ENCODE peak calls at places on chromosomes 13 and 19, in eight cellular contexts. One of them, this sample, is unnamed.

GRCh38 chr13:50589139-50589538 is 254.4 kb downstream of the DLEU7 start:
- DNase-seq in fibroblast of the conjunctiva: peak
- DNase-seq in NCI-H1436 treated with DMSO at 0.1 percent for 48 hours: no peak
- DNase-seq in stimulated activated CD4-positive, alpha-beta T cell treated with anti-CD3 and anti-CD28 coated beads, Interleukin-1b, Interleukin-23, amount 100 ng/mL, for 1 hour: no peak
- DNase-seq in effector memory CD4-positive, alpha-beta T cell: no peak
- DNase-seq in MV-4-11: peak
- DNase-seq in tibial nerve: no peak
- DNase-seq in fibroblast of pulmonary artery: peak
- DNase-seq in this sample: peak

GRCh38 chr13:112447761-112448603 is 71.8 kb downstream of the SPACA7 start:
- DNase-seq in fibroblast of the conjunctiva: no peak
- DNase-seq in NCI-H1436 treated with DMSO at 0.1 percent for 48 hours: no peak
- DNase-seq in stimulated activated CD4-positive, alpha-beta T cell treated with anti-CD3 and anti-CD28 coated beads, Interleukin-1b, Interleukin-23, amount 100 ng/mL, for 1 hour: no peak
- DNase-seq in effector memory CD4-positive, alpha-beta T cell: no peak
- DNase-seq in MV-4-11: no peak
- DNase-seq in tibial nerve: no peak
- DNase-seq in fibroblast of pulmonary artery: no peak
- DNase-seq in this sample: no peak

GRCh38 chr13:65597839-65598818 is 1632.0 kb downstream of the PCDH9 start:
- DNase-seq in fibroblast of the conjunctiva: peak
- DNase-seq in NCI-H1436 treated with DMSO at 0.1 percent for 48 hours: no peak
- DNase-seq in stimulated activated CD4-positive, alpha-beta T cell treated with anti-CD3 and anti-CD28 coated beads, Interleukin-1b, Interleukin-23, amount 100 ng/mL, for 1 hour: no peak
- DNase-seq in effector memory CD4-positive, alpha-beta T cell: no peak
- DNase-seq in MV-4-11: no peak
- DNase-seq in tibial nerve: no peak
- DNase-seq in fibroblast of pulmonary artery: peak
- DNase-seq in this sample: peak

GRCh38 chr13:51923983-51924539 is 62.3 kb downstream of the CCDC70 start:
- DNase-seq in fibroblast of the conjunctiva: no peak
- DNase-seq in NCI-H1436 treated with DMSO at 0.1 percent for 48 hours: no peak
- DNase-seq in stimulated activated CD4-positive, alpha-beta T cell treated with anti-CD3 and anti-CD28 coated beads, Interleukin-1b, Interleukin-23, amount 100 ng/mL, for 1 hour: no peak
- DNase-seq in effector memory CD4-positive, alpha-beta T cell: no peak
- DNase-seq in MV-4-11: no peak
- DNase-seq in tibial nerve: no peak
- DNase-seq in fibroblast of pulmonary artery: no peak
- DNase-seq in this sample: no peak

GRCh38 chr13:98275711-98276171 is 98.7 kb upstream of the RNF113B start:
- DNase-seq in fibroblast of the conjunctiva: no peak
- DNase-seq in NCI-H1436 treated with DMSO at 0.1 percent for 48 hours: no peak
- DNase-seq in stimulated activated CD4-positive, alpha-beta T cell treated with anti-CD3 and anti-CD28 coated beads, Interleukin-1b, Interleukin-23, amount 100 ng/mL, for 1 hour: no peak
- DNase-seq in effector memory CD4-positive, alpha-beta T cell: no peak
- DNase-seq in MV-4-11: no peak
- DNase-seq in tibial nerve: no peak
- DNase-seq in fibroblast of pulmonary artery: no peak
- DNase-seq in this sample: no peak

GRCh38 chr19:15195381-15195964 is 5.3 kb downstream of the NOTCH3 start:
- DNase-seq in fibroblast of the conjunctiva: no peak
- DNase-seq in NCI-H1436 treated with DMSO at 0.1 percent for 48 hours: peak
- DNase-seq in stimulated activated CD4-positive, alpha-beta T cell treated with anti-CD3 and anti-CD28 coated beads, Interleukin-1b, Interleukin-23, amount 100 ng/mL, for 1 hour: no peak
- DNase-seq in effector memory CD4-positive, alpha-beta T cell: no peak
- DNase-seq in MV-4-11: peak
- DNase-seq in tibial nerve: no peak
- DNase-seq in fibroblast of pulmonary artery: peak
- DNase-seq in this sample: peak

GRCh38 chr19:15673176-15673654 is 328 bp downstream of the CYP4F12 start:
- DNase-seq in fibroblast of the conjunctiva: no peak
- DNase-seq in NCI-H1436 treated with DMSO at 0.1 percent for 48 hours: no peak
- DNase-seq in stimulated activated CD4-positive, alpha-beta T cell treated with anti-CD3 and anti-CD28 coated beads, Interleukin-1b, Interleukin-23, amount 100 ng/mL, for 1 hour: no peak
- DNase-seq in effector memory CD4-positive, alpha-beta T cell: no peak
- DNase-seq in MV-4-11: no peak
- DNase-seq in tibial nerve: no peak
- DNase-seq in fibroblast of pulmonary artery: no peak
- DNase-seq in this sample: no peak

GRCh38 chr19:48102870-48103751 is 7.5 kb downstream of the PLA2G4C start:
- DNase-seq in fibroblast of the conjunctiva: no peak
- DNase-seq in NCI-H1436 treated with DMSO at 0.1 percent for 48 hours: no peak
- DNase-seq in stimulated activated CD4-positive, alpha-beta T cell treated with anti-CD3 and anti-CD28 coated beads, Interleukin-1b, Interleukin-23, amount 100 ng/mL, for 1 hour: no peak
- DNase-seq in effector memory CD4-positive, alpha-beta T cell: peak
- DNase-seq in MV-4-11: peak
- DNase-seq in tibial nerve: no peak
- DNase-seq in fibroblast of pulmonary artery: peak
- DNase-seq in this sample: peak

GRCh38 chr13:96279904-96280303 is 190.0 kb downstream of the HS6ST3 start:
- DNase-seq in fibroblast of the conjunctiva: no peak
- DNase-seq in NCI-H1436 treated with DMSO at 0.1 percent for 48 hours: peak
- DNase-seq in stimulated activated CD4-positive, alpha-beta T cell treated with anti-CD3 and anti-CD28 coated beads, Interleukin-1b, Interleukin-23, amount 100 ng/mL, for 1 hour: no peak
- DNase-seq in effector memory CD4-positive, alpha-beta T cell: no peak
- DNase-seq in MV-4-11: no peak
- DNase-seq in tibial nerve: no peak
- DNase-seq in fibroblast of pulmonary artery: no peak
- DNase-seq in this sample: no peak

GRCh38 chr13:47813683-47814082 is 187.4 kb downstream of the SUCLA2 start:
- DNase-seq in fibroblast of the conjunctiva: no peak
- DNase-seq in NCI-H1436 treated with DMSO at 0.1 percent for 48 hours: no peak
- DNase-seq in stimulated activated CD4-positive, alpha-beta T cell treated with anti-CD3 and anti-CD28 coated beads, Interleukin-1b, Interleukin-23, amount 100 ng/mL, for 1 hour: no peak
- DNase-seq in effector memory CD4-positive, alpha-beta T cell: no peak
- DNase-seq in MV-4-11: no peak
- DNase-seq in tibial nerve: no peak
- DNase-seq in fibroblast of pulmonary artery: no peak
- DNase-seq in this sample: no peak

GRCh38 chr19:2391118-2391725 is 31.2 kb downstream of the TMPRSS9 start:
- DNase-seq in fibroblast of the conjunctiva: peak
- DNase-seq in NCI-H1436 treated with DMSO at 0.1 percent for 48 hours: no peak
- DNase-seq in stimulated activated CD4-positive, alpha-beta T cell treated with anti-CD3 and anti-CD28 coated beads, Interleukin-1b, Interleukin-23, amount 100 ng/mL, for 1 hour: peak
- DNase-seq in effector memory CD4-positive, alpha-beta T cell: peak
- DNase-seq in MV-4-11: peak
- DNase-seq in tibial nerve: peak
- DNase-seq in fibroblast of pulmonary artery: peak
- DNase-seq in this sample: peak

GRCh38 chr13:30125422-30126073 is 181.8 kb downstream of the KATNAL1 start:
- DNase-seq in fibroblast of the conjunctiva: peak
- DNase-seq in NCI-H1436 treated with DMSO at 0.1 percent for 48 hours: no peak
- DNase-seq in stimulated activated CD4-positive, alpha-beta T cell treated with anti-CD3 and anti-CD28 coated beads, Interleukin-1b, Interleukin-23, amount 100 ng/mL, for 1 hour: no peak
- DNase-seq in effector memory CD4-positive, alpha-beta T cell: no peak
- DNase-seq in MV-4-11: no peak
- DNase-seq in tibial nerve: peak
- DNase-seq in fibroblast of pulmonary artery: peak
- DNase-seq in this sample: peak

GRCh38 chr19:49534632-49535385 is 7.0 kb downstream of the RCN3 start:
- DNase-seq in fibroblast of the conjunctiva: no peak
- DNase-seq in NCI-H1436 treated with DMSO at 0.1 percent for 48 hours: no peak
- DNase-seq in stimulated activated CD4-positive, alpha-beta T cell treated with anti-CD3 and anti-CD28 coated beads, Interleukin-1b, Interleukin-23, amount 100 ng/mL, for 1 hour: no peak
- DNase-seq in effector memory CD4-positive, alpha-beta T cell: no peak
- DNase-seq in MV-4-11: peak
- DNase-seq in tibial nerve: no peak
- DNase-seq in fibroblast of pulmonary artery: no peak
- DNase-seq in this sample: no peak

GRCh38 chr13:73661066-73661465 is 473.1 kb downstream of the KLF12 start:
- DNase-seq in fibroblast of the conjunctiva: no peak
- DNase-seq in NCI-H1436 treated with DMSO at 0.1 percent for 48 hours: no peak
- DNase-seq in stimulated activated CD4-positive, alpha-beta T cell treated with anti-CD3 and anti-CD28 coated beads, Interleukin-1b, Interleukin-23, amount 100 ng/mL, for 1 hour: no peak
- DNase-seq in effector memory CD4-positive, alpha-beta T cell: no peak
- DNase-seq in MV-4-11: no peak
- DNase-seq in tibial nerve: no peak
- DNase-seq in fibroblast of pulmonary artery: no peak
- DNase-seq in this sample: no peak

GRCh38 chr13:40665061-40665753 is 1.2 kb downstream of the FOXO1 start:
- DNase-seq in fibroblast of the conjunctiva: no peak
- DNase-seq in NCI-H1436 treated with DMSO at 0.1 percent for 48 hours: no peak
- DNase-seq in stimulated activated CD4-positive, alpha-beta T cell treated with anti-CD3 and anti-CD28 coated beads, Interleukin-1b, Interleukin-23, amount 100 ng/mL, for 1 hour: no peak
- DNase-seq in effector memory CD4-positive, alpha-beta T cell: no peak
- DNase-seq in MV-4-11: no peak
- DNase-seq in tibial nerve: no peak
- DNase-seq in fibroblast of pulmonary artery: no peak
- DNase-seq in this sample: no peak

This sample was measured in HCEC 1CT.